ENCODE peak calls at places on chromosome 6, in nine cellular contexts. One of them, this sample, is unnamed.

GRCh38 chr6:143222310-143222709 is 161.6 kb downstream of the AIG1 start:
- DNase-seq in pancreas: no peak
- DNase-seq in OCI-LY7: no peak
- DNase-seq in T-helper 1 cell: no peak
- DNase-seq in hepatocyte: no peak
- DNase-seq in mucosa of descending colon: no peak
- DNase-seq in NCI-H2081: no peak
- DNase-seq in naive B cell: no peak
- DNase-seq in progenitor cell of endocrine pancreas: no peak
- DNase-seq in this sample: no peak

GRCh38 chr6:131655951-131656350 is 18.8 kb downstream of the ENPP3 start:
- DNase-seq in pancreas: no peak
- DNase-seq in OCI-LY7: no peak
- DNase-seq in T-helper 1 cell: no peak
- DNase-seq in hepatocyte: no peak
- DNase-seq in mucosa of descending colon: no peak
- DNase-seq in NCI-H2081: no peak
- DNase-seq in naive B cell: no peak
- DNase-seq in progenitor cell of endocrine pancreas: no peak
- DNase-seq in this sample: no peak

GRCh38 chr6:167855825-167856425 is 29.2 kb downstream of the AFDN start:
- DNase-seq in pancreas: no peak
- DNase-seq in OCI-LY7: no peak
- DNase-seq in T-helper 1 cell: no peak
- DNase-seq in hepatocyte: peak
- DNase-seq in mucosa of descending colon: no peak
- DNase-seq in NCI-H2081: no peak
- DNase-seq in naive B cell: no peak
- DNase-seq in progenitor cell of endocrine pancreas: no peak
- DNase-seq in this sample: no peak

GRCh38 chr6:74519172-74519571 is 686.7 kb downstream of the COL12A1 start:
- DNase-seq in pancreas: no peak
- DNase-seq in OCI-LY7: no peak
- DNase-seq in T-helper 1 cell: no peak
- DNase-seq in hepatocyte: peak
- DNase-seq in mucosa of descending colon: no peak
- DNase-seq in NCI-H2081: no peak
- DNase-seq in naive B cell: no peak
- DNase-seq in progenitor cell of endocrine pancreas: no peak
- DNase-seq in this sample: no peak

GRCh38 chr6:12751694-12752304 is 35.2 kb downstream of the PHACTR1 start:
- DNase-seq in pancreas: peak
- DNase-seq in OCI-LY7: peak
- DNase-seq in T-helper 1 cell: no peak
- DNase-seq in hepatocyte: peak
- DNase-seq in mucosa of descending colon: no peak
- DNase-seq in NCI-H2081: no peak
- DNase-seq in naive B cell: peak
- DNase-seq in progenitor cell of endocrine pancreas: peak
- DNase-seq in this sample: peak

GRCh38 chr6:6543181-6543879 is 45.2 kb upstream of the LY86 start:
- DNase-seq in pancreas: no peak
- DNase-seq in OCI-LY7: peak
- DNase-seq in T-helper 1 cell: no peak
- DNase-seq in hepatocyte: no peak
- DNase-seq in mucosa of descending colon: no peak
- DNase-seq in NCI-H2081: no peak
- DNase-seq in naive B cell: no peak
- DNase-seq in progenitor cell of endocrine pancreas: no peak
- DNase-seq in this sample: no peak

GRCh38 chr6:18586133-18586532 is 199.0 kb downstream of the RNF144B start:
- DNase-seq in pancreas: no peak
- DNase-seq in OCI-LY7: no peak
- DNase-seq in T-helper 1 cell: no peak
- DNase-seq in hepatocyte: no peak
- DNase-seq in mucosa of descending colon: no peak
- DNase-seq in NCI-H2081: no peak
- DNase-seq in naive B cell: no peak
- DNase-seq in progenitor cell of endocrine pancreas: no peak
- DNase-seq in this sample: no peak

GRCh38 chr6:81894788-81895221 is 142.3 kb upstream of the TENT5A start:
- DNase-seq in pancreas: no peak
- DNase-seq in OCI-LY7: no peak
- DNase-seq in T-helper 1 cell: no peak
- DNase-seq in hepatocyte: no peak
- DNase-seq in mucosa of descending colon: no peak
- DNase-seq in NCI-H2081: no peak
- DNase-seq in naive B cell: no peak
- DNase-seq in progenitor cell of endocrine pancreas: no peak
- DNase-seq in this sample: no peak

GRCh38 chr6:112016335-112016734 is 37.6 kb upstream of the CCN6 start:
- DNase-seq in pancreas: no peak
- DNase-seq in OCI-LY7: no peak
- DNase-seq in T-helper 1 cell: no peak
- DNase-seq in hepatocyte: no peak
- DNase-seq in mucosa of descending colon: no peak
- DNase-seq in NCI-H2081: no peak
- DNase-seq in naive B cell: no peak
- DNase-seq in progenitor cell of endocrine pancreas: no peak
- DNase-seq in this sample: no peak

GRCh38 chr6:32807020-32807580 is 9.7 kb downstream of the HLA-DOB start:
- DNase-seq in pancreas: no peak
- DNase-seq in OCI-LY7: peak
- DNase-seq in T-helper 1 cell: no peak
- DNase-seq in hepatocyte: no peak
- DNase-seq in mucosa of descending colon: no peak
- DNase-seq in NCI-H2081: no peak
- DNase-seq in naive B cell: no peak
- DNase-seq in progenitor cell of endocrine pancreas: no peak
- DNase-seq in this sample: no peak

GRCh38 chr6:137968901-137969300 is 101.8 kb downstream of the TNFAIP3 start:
- DNase-seq in pancreas: no peak
- DNase-seq in OCI-LY7: no peak
- DNase-seq in T-helper 1 cell: no peak
- DNase-seq in hepatocyte: no peak
- DNase-seq in mucosa of descending colon: no peak
- DNase-seq in NCI-H2081: no peak
- DNase-seq in naive B cell: no peak
- DNase-seq in progenitor cell of endocrine pancreas: no peak
- DNase-seq in this sample: no peak

GRCh38 chr6:33093857-33094256 is 18.1 kb downstream of the HLA-DPB1 start:
- DNase-seq in pancreas: no peak
- DNase-seq in OCI-LY7: no peak
- DNase-seq in T-helper 1 cell: no peak
- DNase-seq in hepatocyte: no peak
- DNase-seq in mucosa of descending colon: no peak
- DNase-seq in NCI-H2081: no peak
- DNase-seq in naive B cell: peak
- DNase-seq in progenitor cell of endocrine pancreas: no peak
- DNase-seq in this sample: no peak

GRCh38 chr6:34248198-34248726 is 544 bp downstream of the SMIM29 start:
- DNase-seq in pancreas: peak
- DNase-seq in OCI-LY7: peak
- DNase-seq in T-helper 1 cell: peak
- DNase-seq in hepatocyte: peak
- DNase-seq in mucosa of descending colon: peak
- DNase-seq in NCI-H2081: peak
- DNase-seq in naive B cell: peak
- DNase-seq in progenitor cell of endocrine pancreas: no peak
- DNase-seq in this sample: peak

GRCh38 chr6:119340766-119341487 is 8.6 kb downstream of the MAN1A1 start:
- DNase-seq in pancreas: no peak
- DNase-seq in OCI-LY7: no peak
- DNase-seq in T-helper 1 cell: no peak
- DNase-seq in hepatocyte: no peak
- DNase-seq in mucosa of descending colon: no peak
- DNase-seq in NCI-H2081: no peak
- DNase-seq in naive B cell: no peak
- DNase-seq in progenitor cell of endocrine pancreas: no peak
- DNase-seq in this sample: no peak

GRCh38 chr6:44049989-44050871 is 77.0 kb downstream of the MRPL14 start:
- DNase-seq in pancreas: no peak
- DNase-seq in OCI-LY7: no peak
- DNase-seq in T-helper 1 cell: no peak
- DNase-seq in hepatocyte: no peak
- DNase-seq in mucosa of descending colon: no peak
- DNase-seq in NCI-H2081: no peak
- DNase-seq in naive B cell: no peak
- DNase-seq in progenitor cell of endocrine pancreas: no peak
- DNase-seq in this sample: no peak

GRCh38 chr6:158283304-158284005 is 28.8 kb upstream of the TULP4 start:
- DNase-seq in pancreas: no peak
- DNase-seq in OCI-LY7: peak
- DNase-seq in T-helper 1 cell: no peak
- DNase-seq in hepatocyte: no peak
- DNase-seq in mucosa of descending colon: no peak
- DNase-seq in NCI-H2081: no peak
- DNase-seq in naive B cell: no peak
- DNase-seq in progenitor cell of endocrine pancreas: no peak
- DNase-seq in this sample: no peak

GRCh38 chr6:42745083-42745637 is 743 bp downstream of the TBCC start:
- DNase-seq in pancreas: peak
- DNase-seq in OCI-LY7: peak
- DNase-seq in T-helper 1 cell: peak
- DNase-seq in hepatocyte: no peak
- DNase-seq in mucosa of descending colon: peak
- DNase-seq in NCI-H2081: peak
- DNase-seq in naive B cell: no peak
- DNase-seq in progenitor cell of endocrine pancreas: peak
- DNase-seq in this sample: peak

GRCh38 chr6:39553811-39554802 is 171.1 kb downstream of the KIF6 start:
- DNase-seq in pancreas: no peak
- DNase-seq in OCI-LY7: no peak
- DNase-seq in T-helper 1 cell: no peak
- DNase-seq in hepatocyte: no peak
- DNase-seq in mucosa of descending colon: no peak
- DNase-seq in NCI-H2081: no peak
- DNase-seq in naive B cell: no peak
- DNase-seq in progenitor cell of endocrine pancreas: no peak
- DNase-seq in this sample: no peak